ENCODE peak calls at places on chromosomes 6 and 20, in five cellular contexts. F is HCT116, J is K562, P is HepG2, B is GM12878. A is an unnamed sample.

GRCh38 chr6:138803914-138804313 is 8.0 kb downstream of the ECT2L start:
- DNase-seq in F (no peak), J (no peak), P (no peak), B (no peak), A (no peak)

GRCh38 chr6:41675176-41675767 is 37.0 kb downstream of the MDFI start:
- DNase-seq in F (no peak), J (no peak), P (no peak), B (no peak), A (no peak)

GRCh38 chr6:17836298-17836697 is 129.6 kb upstream of the NUP153 start:
- DNase-seq in F (no peak), J (no peak), P (no peak), B (no peak), A (no peak)

GRCh38 chr20:52001999-52002666 is 189.4 kb downstream of the ZFP64 start:
- DNase-seq in F (peak; percentile 3), J (no peak), P (peak; percentile 92), B (no peak), A (no peak)

GRCh38 chr6:63573899-63574553 is 1.7 kb downstream of the LOC128125822 start:
- DNase-seq in F (peak; percentile 62), J (peak; percentile 82), P (peak; percentile 87), B (peak; percentile 33), A (no peak)

GRCh38 chr6:56766806-56767178 is 124.1 kb upstream of the DST start:
- DNase-seq in F (no peak), J (no peak), P (no peak), B (peak; percentile 92), A (no peak)

GRCh38 chr6:16108996-16109658 is 19.8 kb upstream of the MYLIP start:
- DNase-seq in F (no peak), J (peak; percentile 96), P (no peak), B (no peak), A (no peak)

GRCh38 chr20:44805991-44806729 is 4.2 kb downstream of the RIMS4 start:
- DNase-seq in F (no peak), J (peak; percentile 10), P (no peak), B (no peak), A (no peak)

GRCh38 chr6:141988954-141989705 is 143.6 kb upstream of the GJE1 start:
- DNase-seq in F (peak; percentile 78), J (peak; percentile 62), P (peak; percentile 65), B (no peak), A (peak; percentile 25)

GRCh38 chr20:43959920-43960227 is 45.2 kb downstream of the TOX2 start:
- DNase-seq in F (no peak), J (no peak), P (no peak), B (no peak), A (no peak)

GRCh38 chr6:158020811-158021210 is 39.1 kb downstream of the SYNJ2 start:
- DNase-seq in F (no peak), J (no peak), P (no peak), B (no peak), A (no peak)

GRCh38 chr6:168609026-168609685 is 168.2 kb downstream of the SMOC2 start:
- DNase-seq in F (no peak), J (no peak), P (no peak), B (no peak), A (no peak)

GRCh38 chr6:4133941-4134838 is 1.2 kb downstream of the ECI2 start:
- DNase-seq in F (no peak), J (peak; percentile 79), P (peak; percentile 57), B (no peak), A (no peak)

GRCh38 chr6:13462380-13463326 is 24.7 kb downstream of the GFOD1 start:
- DNase-seq in F (no peak), J (no peak), P (no peak), B (no peak), A (no peak)
- TF ChIP-seq ZNF274 in F (no peak), J (no peak), P (no peak), B (no peak), A (no peak)

GRCh38 chr20:35000311-35000921 is 44.7 kb downstream of the MYH7B start:
- DNase-seq in F (no peak), J (no peak), P (no peak), B (no peak), A (no peak)
- TF ChIP-seq EZH2 in F (no peak), J (no peak), P (no peak), B (no peak), A (no peak)

GRCh38 chr6:39642300-39642699 is 82.9 kb downstream of the KIF6 start:
- DNase-seq in F (no peak), J (no peak), P (no peak), B (no peak), A (no peak)
- TF ChIP-seq ZNF274 in F (no peak), J (no peak), P (no peak), B (no peak), A (no peak)

GRCh38 chr20:56872620-56873458 is 243.7 kb downstream of the TFAP2C start:
- DNase-seq in F (no peak), J (no peak), P (no peak), B (no peak), A (no peak)
- TF ChIP-seq EZH2 in F (no peak), J (no peak), P (no peak), B (no peak), A (no peak)

DNA sequence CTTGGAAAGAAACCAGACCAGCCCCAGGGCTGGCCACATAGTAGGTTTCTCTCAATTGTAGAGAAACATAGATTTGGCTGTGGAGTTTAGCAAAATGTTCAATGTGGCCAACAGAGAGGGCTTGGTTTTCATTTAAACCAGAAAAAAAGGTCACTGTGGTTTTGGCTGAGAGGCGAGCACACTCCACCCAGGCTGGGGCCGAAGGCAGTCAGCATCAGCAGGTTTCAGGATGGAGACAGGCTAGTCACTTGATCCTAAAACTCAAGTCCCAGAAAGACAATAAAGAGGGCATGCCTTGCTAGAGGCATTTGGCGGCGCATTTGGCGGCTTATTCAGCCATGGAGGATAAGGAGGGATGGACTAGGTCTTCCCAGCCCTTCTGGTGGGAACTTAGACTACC is 73.1 kb downstream of the PRND start:
- DNase-seq in F (no peak), J (no peak), P (no peak), B (no peak), A (no peak)
- TF ChIP-seq ZNF274 in F (no peak), J (no peak), P (no peak), B (no peak), A (no peak)

GRCh38 chr20:20371133-20371532 is 3.2 kb downstream of the INSM1 start:
- DNase-seq in F (no peak), J (no peak), P (no peak), B (no peak), A (no peak)
- TF ChIP-seq EZH2 in F (no peak), J (no peak), P (peak; percentile 74), B (no peak), A (peak; percentile 16)